ENCODE peak calls at places on chromosomes 11 and 22, in five cellular contexts. J is lower lobe of right lung, K is H1, X is kidney, Y is AG04450. P is an unnamed sample.

GRCh38 chr11:123409886-123410549 is 20.1 kb upstream of the GRAMD1B start:
- DNase-seq in J (no peak), K (no peak), X (no peak), Y (no peak), P (no peak)

GRCh38 chr22:27113211-27114030 is 456.0 kb downstream of the MIAT start:
- DNase-seq in J (no peak), K (no peak), Y (no peak), X (no peak), P (peak; percentile 50)

GRCh38 chr22:48407256-48407955 is 1420.3 kb downstream of the BRD1 start:
- DNase-seq in X (no peak), K (no peak), J (no peak), Y (no peak), P (no peak)

GRCh38 chr22:37571258-37571991 is 8.5 kb downstream of the LGALS2 start:
- DNase-seq in X (no peak), J (no peak), Y (no peak), K (no peak), P (no peak)

GRCh38 chr22:41571786-41572185 is 11.0 kb downstream of the CSDC2 start:
- DNase-seq in X (no peak), J (no peak), Y (no peak), K (no peak), P (no peak)

GRCh38 chr11:46977038-46977818 is 40.7 kb downstream of the CSTPP1 start:
- DNase-seq in J (no peak), K (peak; percentile 23), Y (no peak), X (no peak), P (peak; percentile 6)

GRCh38 chr11:93123351-93123898 is 74.4 kb downstream of the SLC36A4 start:
- DNase-seq in Y (no peak), J (no peak), X (no peak), K (no peak), P (peak; percentile 40)

GRCh38 chr11:126115820-126116319 is 53.2 kb upstream of the CDON start:
- DNase-seq in Y (peak; percentile 77), J (peak; percentile 85), K (no peak), X (peak; percentile 85), P (peak; percentile 64)

GRCh38 chr22:40507491-40507890 is 129.0 kb downstream of the MRTFA start:
- DNase-seq in Y (no peak), J (no peak), K (no peak), X (no peak), P (no peak)

GRCh38 chr11:72828081-72828567 is 13.9 kb downstream of the ATG16L2 start:
- DNase-seq in J (peak; percentile 59), Y (no peak), K (no peak), X (no peak), P (no peak)

GRCh38 chr11:45473491-45473890 is 187.3 kb upstream of the SYT13 start:
- DNase-seq in Y (no peak), X (no peak), K (no peak), J (no peak), P (no peak)

GRCh38 chr11:34905666-34906065 is 10.5 kb downstream of the APIP start:
- DNase-seq in J (no peak), Y (no peak), X (no peak), K (no peak), P (no peak)

GRCh38 chr22:45966892-45967365 is 10.0 kb downstream of the WNT7B start:
- DNase-seq in K (no peak), X (no peak), Y (no peak), J (no peak), P (no peak)

GRCh38 chr11:19924321-19925115 is 211.9 kb downstream of the NAV2 start:
- DNase-seq in K (no peak), Y (no peak), J (no peak), X (no peak), P (no peak)

GRCh38 chr11:16897460-16898061 is 116.7 kb downstream of the PLEKHA7 start:
- DNase-seq in K (peak; percentile 67), J (no peak), X (no peak), Y (no peak), P (no peak)

GRCh38 chr22:46528121-46528610 is 9.3 kb downstream of the CELSR1 start:
- DNase-seq in K (no peak), J (no peak), X (peak; percentile 18), Y (no peak), P (no peak)

GRCh38 chr11:662689-663274 is 25.7 kb downstream of the DRD4 start:
- DNase-seq in K (no peak), X (peak; percentile 86), Y (peak; percentile 7), J (peak; percentile 78), P (peak; percentile 47)

GRCh38 chr22:22940961-22941605 is 53.5 kb downstream of the IGLL5 start:
- DNase-seq in K (no peak), Y (no peak), J (no peak), X (no peak), P (no peak)

GRCh38 chr11:32817181-32817842 is 12.4 kb upstream of the PRRG4 start:
- DNase-seq in K (no peak), X (no peak), Y (no peak), J (no peak), P (no peak)

GRCh38 chr11:43943357-43943930 is 1.0 kb downstream of the C11orf96 start:
- DNase-seq in K (no peak), X (no peak), J (no peak), Y (no peak), P (no peak)

GRCh38 chr22:31639640-31640039 is 22.4 kb downstream of the PISD start:
- DNase-seq in X (no peak), K (no peak), J (no peak), Y (no peak), P (no peak)
- H3K27ac ChIP-seq in X (peak overlapping the region; percentile 17), K (no peak overlapping the region), J (peak overlapping the region; percentile 39), Y (no peak overlapping the region), P (no peak overlapping the region)

DNA sequence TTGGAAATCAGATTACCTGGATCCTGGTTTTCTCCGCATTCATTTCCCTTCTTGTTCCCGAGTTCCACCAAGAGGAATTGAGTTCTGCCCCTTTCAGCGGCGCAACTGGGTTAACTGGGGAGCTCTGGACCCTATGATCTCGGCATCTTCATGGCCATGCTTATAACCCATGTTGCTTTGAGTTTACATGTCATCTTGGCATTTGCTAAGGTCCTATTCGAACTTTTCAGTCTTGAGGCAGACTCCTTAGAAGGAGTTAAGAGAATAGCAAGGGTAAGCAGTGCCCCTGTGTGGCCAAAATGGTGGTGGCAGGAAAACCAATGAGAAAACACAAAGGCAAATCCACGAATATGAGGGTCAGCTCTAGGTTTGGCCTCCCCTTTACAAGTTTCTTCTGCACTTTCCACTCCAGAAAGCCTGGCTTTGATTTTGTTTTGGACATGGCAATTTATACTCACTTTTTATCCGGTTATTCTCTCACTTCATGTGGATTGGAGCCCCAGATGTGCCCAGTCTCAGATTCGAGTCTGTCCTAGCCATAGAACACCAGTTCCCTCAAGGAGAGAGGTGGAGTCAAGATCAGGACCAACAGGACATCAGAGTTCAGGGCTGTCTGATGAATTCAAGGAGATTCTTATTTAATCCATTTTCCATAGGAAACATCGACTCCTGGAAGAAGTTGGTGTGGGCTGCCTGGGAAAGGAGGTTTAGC is 55.3 kb upstream of the FBXO3 start:
- DNase-seq in X (no peak), K (no peak), Y (peak; percentile 39), J (no peak), P (peak; percentile 24)
- TF ChIP-seq CTCF in X (peak; percentile 78), K (peak; percentile 33), Y (peak; percentile 92), J (peak; percentile 73), P (peak; percentile 61)

GRCh38 chr11:108160970-108161566 is 39.7 kb downstream of the ACAT1 start:
- DNase-seq in J (no peak), Y (no peak), X (no peak), K (no peak), P (no peak)
- H3K27ac ChIP-seq in J (no peak overlapping the region), Y (no peak overlapping the region), X (no peak overlapping the region), K (no peak overlapping the region), P (no peak overlapping the region)

GRCh38 chr11:70191495-70192140 is 11.5 kb upstream of the FADD start:
- DNase-seq in X (peak; percentile 91), J (peak; percentile 85), Y (no peak), K (peak; percentile 59), P (peak; percentile 86)

GRCh38 chr11:70193411-70194292 is 9.4 kb upstream of the FADD start:
- DNase-seq in Y (no peak), J (no peak), X (peak; percentile 41), K (no peak), P (no peak)

GRCh38 chr11:70192666-70193410 is 10.3 kb upstream of the FADD start:
- DNase-seq in Y (no peak), K (no peak), X (peak; percentile 41), J (no peak), P (peak; percentile 35)

GRCh38 chr11:70200212-70200844 is 2.8 kb upstream of the FADD start:
- DNase-seq in Y (no peak), K (no peak), X (no peak), J (peak; percentile 6), P (no peak)

DNA sequence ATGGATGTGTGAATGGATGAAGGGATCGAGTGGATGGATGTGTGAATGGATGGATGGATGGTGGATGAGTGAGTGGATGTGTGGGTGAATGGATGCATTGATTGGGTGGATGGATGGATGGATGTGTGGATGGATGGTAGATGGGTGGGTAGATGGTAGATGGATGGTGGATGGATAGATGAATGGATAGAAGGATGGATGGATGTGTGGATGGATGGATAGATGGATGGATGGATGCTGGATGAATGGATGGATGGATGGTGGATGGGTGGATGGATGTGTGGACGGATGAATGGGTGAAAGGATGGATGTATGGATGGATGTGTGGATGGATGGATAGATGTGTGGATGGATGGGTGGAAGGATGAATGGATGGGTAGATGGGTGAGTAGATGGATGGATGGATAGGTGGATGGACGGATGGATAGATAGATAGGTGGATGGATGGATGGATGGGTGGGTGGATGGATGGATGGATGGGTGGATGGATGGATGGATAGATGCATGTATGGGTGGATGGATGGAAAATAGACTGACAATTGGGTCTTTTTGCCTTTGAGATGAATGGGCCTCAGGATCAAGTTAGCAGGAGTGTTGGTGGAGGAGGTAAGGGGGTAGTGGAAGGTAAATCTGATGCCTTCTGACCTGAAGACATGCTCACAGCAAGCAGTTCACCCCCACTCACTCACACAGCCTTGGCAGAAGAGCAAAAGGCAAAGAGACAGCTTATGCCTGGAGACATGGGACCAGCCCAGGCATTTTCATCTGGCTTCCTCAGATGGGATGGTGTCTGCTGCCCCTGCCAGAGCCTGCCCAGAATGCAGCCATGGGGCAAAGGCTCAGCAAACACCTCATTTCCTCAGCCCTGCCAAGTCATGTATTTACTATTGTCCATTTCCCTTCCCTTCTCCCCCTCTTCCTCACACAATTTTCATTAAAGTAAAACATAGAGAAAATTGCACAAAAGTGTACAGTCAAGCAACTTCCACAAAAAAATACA is 8.0 kb upstream of the FADD start:
- DNase-seq in K (no peak), X (peak; percentile 33), Y (no peak), J (peak; percentile 20), P (no peak)
- TF ChIP-seq CTCF in K (no peak), X (no peak), Y (no peak), J (no peak), P (no peak)